ENCODE peak calls at places on chromosome 7, in six cellular contexts. One of them, this sample, is unnamed.

GRCh38 chr7:49396194-49396593 is 377.2 kb upstream of the VWC2 start:
- DNase-seq in endodermal cell: no peak
- DNase-seq in ovary: no peak
- DNase-seq in brain microvascular endothelial cell: no peak
- DNase-seq in colonic mucosa: no peak
- DNase-seq in uterus: no peak
- DNase-seq in this sample: no peak

GRCh38 chr7:127702938-127703337 is 50.9 kb downstream of the SND1 start:
- DNase-seq in endodermal cell: no peak
- DNase-seq in ovary: no peak
- DNase-seq in brain microvascular endothelial cell: no peak
- DNase-seq in colonic mucosa: no peak
- DNase-seq in uterus: no peak
- DNase-seq in this sample: no peak

GRCh38 chr7:32049599-32049998 is 20.6 kb downstream of the PDE1C start:
- DNase-seq in endodermal cell: no peak
- DNase-seq in ovary: no peak
- DNase-seq in brain microvascular endothelial cell: no peak
- DNase-seq in colonic mucosa: no peak
- DNase-seq in uterus: no peak
- DNase-seq in this sample: no peak

GRCh38 chr7:572013-572667 is 52.5 kb upstream of the PDGFA start:
- DNase-seq in endodermal cell: no peak
- DNase-seq in ovary: no peak
- DNase-seq in brain microvascular endothelial cell: no peak
- DNase-seq in colonic mucosa: no peak
- DNase-seq in uterus: no peak
- DNase-seq in this sample: no peak

GRCh38 chr7:130732980-130733865 is 784 bp downstream of the KLF14 start:
- DNase-seq in endodermal cell: peak; percentile 79
- DNase-seq in ovary: peak; percentile 45
- DNase-seq in brain microvascular endothelial cell: no peak
- DNase-seq in colonic mucosa: peak; percentile 43
- DNase-seq in uterus: peak; percentile 15
- DNase-seq in this sample: peak; percentile 36

GRCh38 chr7:24825931-24826661 is 68.8 kb upstream of the GSDME start:
- DNase-seq in endodermal cell: peak; percentile 61
- DNase-seq in ovary: no peak
- DNase-seq in brain microvascular endothelial cell: peak; percentile 50
- DNase-seq in colonic mucosa: peak; percentile 83
- DNase-seq in uterus: no peak
- DNase-seq in this sample: no peak

GRCh38 chr7:111392294-111392693 is 170.0 kb downstream of the IMMP2L start:
- DNase-seq in endodermal cell: no peak
- DNase-seq in ovary: no peak
- DNase-seq in brain microvascular endothelial cell: no peak
- DNase-seq in colonic mucosa: no peak
- DNase-seq in uterus: no peak
- DNase-seq in this sample: no peak

GRCh38 chr7:104906032-104906431 is 108.0 kb upstream of the KMT2E start:
- DNase-seq in endodermal cell: no peak
- DNase-seq in ovary: no peak
- DNase-seq in brain microvascular endothelial cell: no peak
- DNase-seq in colonic mucosa: no peak
- DNase-seq in uterus: no peak
- DNase-seq in this sample: no peak

GRCh38 chr7:30206466-30206865 is 71.7 kb downstream of the MTURN start:
- DNase-seq in endodermal cell: no peak
- DNase-seq in ovary: no peak
- DNase-seq in brain microvascular endothelial cell: peak; percentile 25
- DNase-seq in colonic mucosa: no peak
- DNase-seq in uterus: no peak
- DNase-seq in this sample: no peak

GRCh38 chr7:115300228-115300870 is 378.5 kb downstream of the MDFIC start:
- DNase-seq in endodermal cell: no peak
- DNase-seq in ovary: no peak
- DNase-seq in brain microvascular endothelial cell: peak; percentile 10
- DNase-seq in colonic mucosa: no peak
- DNase-seq in uterus: no peak
- DNase-seq in this sample: no peak

GRCh38 chr7:29194594-29195417 is at the start of gene CHN2:
- DNase-seq in endodermal cell: peak; percentile 88
- DNase-seq in ovary: peak; percentile 70
- DNase-seq in brain microvascular endothelial cell: peak; percentile 5
- DNase-seq in colonic mucosa: peak; percentile 76
- DNase-seq in uterus: peak; percentile 39
- DNase-seq in this sample: peak; percentile 67

GRCh38 chr7:102284891-102285540 is 1.7 kb upstream of the SH2B2 start:
- DNase-seq in endodermal cell: no peak
- DNase-seq in ovary: peak; percentile 58
- DNase-seq in brain microvascular endothelial cell: no peak
- DNase-seq in colonic mucosa: peak; percentile 53
- DNase-seq in uterus: peak; percentile 39
- DNase-seq in this sample: peak; percentile 94

GRCh38 chr7:102287082-102287464 is 405 bp downstream of the SH2B2 start:
- DNase-seq in endodermal cell: no peak
- DNase-seq in ovary: no peak
- DNase-seq in brain microvascular endothelial cell: no peak
- DNase-seq in colonic mucosa: no peak
- DNase-seq in uterus: no peak
- DNase-seq in this sample: no peak

GRCh38 chr7:102285541-102286236 is 979 bp upstream of the SH2B2 start:
- DNase-seq in endodermal cell: no peak
- DNase-seq in ovary: no peak
- DNase-seq in brain microvascular endothelial cell: no peak
- DNase-seq in colonic mucosa: no peak
- DNase-seq in uterus: peak; percentile 39
- DNase-seq in this sample: no peak

GRCh38 chr7:102287465-102288146 is 938 bp downstream of the SH2B2 start:
- DNase-seq in endodermal cell: peak; percentile 80
- DNase-seq in ovary: peak; percentile 69
- DNase-seq in brain microvascular endothelial cell: no peak
- DNase-seq in colonic mucosa: peak; percentile 52
- DNase-seq in uterus: peak; percentile 44
- DNase-seq in this sample: no peak

GRCh38 chr7:102286237-102287081 is at the start of gene SH2B2:
- DNase-seq in endodermal cell: peak; percentile 86
- DNase-seq in ovary: peak; percentile 87
- DNase-seq in brain microvascular endothelial cell: peak; percentile 27
- DNase-seq in colonic mucosa: peak; percentile 70
- DNase-seq in uterus: peak; percentile 86
- DNase-seq in this sample: peak; percentile 92
- TF ChIP-seq CTCF in endodermal cell: peak; percentile 11
- TF ChIP-seq CTCF in ovary: no peak
- TF ChIP-seq CTCF in brain microvascular endothelial cell: no peak
- TF ChIP-seq CTCF in colonic mucosa: no peak
- TF ChIP-seq CTCF in uterus: no peak
- TF ChIP-seq CTCF in this sample: no peak

DNA sequence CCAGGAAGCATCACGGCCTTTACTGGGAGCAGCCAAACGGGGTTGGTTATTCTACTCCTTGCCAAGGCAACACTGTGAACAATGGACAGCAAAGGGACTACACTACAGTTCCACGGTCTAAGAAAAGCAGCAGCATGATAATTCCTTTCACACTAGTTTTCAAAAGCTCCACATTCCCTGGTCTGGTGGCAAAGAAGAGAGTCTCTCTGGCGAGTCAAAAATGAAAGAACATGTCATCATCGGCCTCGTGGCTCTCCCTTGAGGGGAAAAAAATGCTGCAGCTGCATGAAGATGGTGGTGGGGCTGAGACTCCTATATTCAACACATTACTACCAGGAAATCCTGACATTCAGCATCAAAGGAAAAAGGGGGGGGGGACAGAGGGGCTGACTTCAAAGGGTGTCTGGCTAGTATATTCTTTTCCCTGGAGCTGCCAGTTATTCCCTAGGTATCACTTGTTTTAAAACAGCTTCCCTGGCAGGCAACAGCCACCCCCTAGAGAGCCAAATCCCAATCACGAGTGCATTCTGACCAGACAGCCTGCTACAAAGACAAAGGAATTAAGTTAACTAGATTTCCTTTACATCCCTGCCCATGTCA is 49.1 kb downstream of the SLC37A3 start:
- DNase-seq in endodermal cell: peak; percentile 64
- DNase-seq in ovary: no peak
- DNase-seq in brain microvascular endothelial cell: peak; percentile 12
- DNase-seq in colonic mucosa: no peak
- DNase-seq in uterus: no peak
- DNase-seq in this sample: no peak
- H3K36me3 ChIP-seq in endodermal cell: peaks cover 71% of the 10 kb centered on the region
- H3K36me3 ChIP-seq in ovary: no peaks in the 10 kb centered on the region
- H3K36me3 ChIP-seq in brain microvascular endothelial cell: peaks cover 54% of the 10 kb centered on the region
- H3K36me3 ChIP-seq in colonic mucosa: no peaks in the 10 kb centered on the region
- H3K36me3 ChIP-seq in uterus: no peaks in the 10 kb centered on the region
- H3K36me3 ChIP-seq in this sample: no peaks in the 10 kb centered on the region

GRCh38 chr7:137485818-137486217 is 142.3 kb upstream of the PTN start:
- DNase-seq in endodermal cell: no peak
- DNase-seq in ovary: no peak
- DNase-seq in brain microvascular endothelial cell: no peak
- DNase-seq in colonic mucosa: no peak
- DNase-seq in uterus: no peak
- DNase-seq in this sample: no peak

GRCh38 chr7:137489880-137490279 is 146.3 kb upstream of the PTN start:
- DNase-seq in endodermal cell: no peak
- DNase-seq in ovary: no peak
- DNase-seq in brain microvascular endothelial cell: no peak
- DNase-seq in colonic mucosa: no peak
- DNase-seq in uterus: no peak
- DNase-seq in this sample: no peak

GRCh38 chr7:137492889-137493288 is 149.4 kb upstream of the PTN start:
- DNase-seq in endodermal cell: no peak
- DNase-seq in ovary: no peak
- DNase-seq in brain microvascular endothelial cell: no peak
- DNase-seq in colonic mucosa: no peak
- DNase-seq in uterus: no peak
- DNase-seq in this sample: no peak

GRCh38 chr7:137484326-137484725 is 140.8 kb upstream of the PTN start:
- DNase-seq in endodermal cell: no peak
- DNase-seq in ovary: no peak
- DNase-seq in brain microvascular endothelial cell: no peak
- DNase-seq in colonic mucosa: no peak
- DNase-seq in uterus: no peak
- DNase-seq in this sample: no peak

GRCh38 chr7:137488038-137488437 is 144.5 kb upstream of the PTN start:
- DNase-seq in endodermal cell: no peak
- DNase-seq in ovary: no peak
- DNase-seq in brain microvascular endothelial cell: no peak
- DNase-seq in colonic mucosa: no peak
- DNase-seq in uterus: no peak
- DNase-seq in this sample: no peak
- TF ChIP-seq CTCF in endodermal cell: peak; percentile 58
- TF ChIP-seq CTCF in ovary: no peak
- TF ChIP-seq CTCF in brain microvascular endothelial cell: peak; percentile 34
- TF ChIP-seq CTCF in colonic mucosa: no peak
- TF ChIP-seq CTCF in uterus: no peak
- TF ChIP-seq CTCF in this sample: no peak

GRCh38 chr7:143005632-143006260 is 21.2 kb downstream of the OR9A2 start:
- DNase-seq in endodermal cell: no peak
- DNase-seq in ovary: no peak
- DNase-seq in brain microvascular endothelial cell: no peak
- DNase-seq in colonic mucosa: no peak
- DNase-seq in uterus: no peak
- DNase-seq in this sample: no peak
- H3K36me3 ChIP-seq in endodermal cell: no peaks in the 10 kb centered on the region
- H3K36me3 ChIP-seq in ovary: no peaks in the 10 kb centered on the region
- H3K36me3 ChIP-seq in brain microvascular endothelial cell: no peaks in the 10 kb centered on the region
- H3K36me3 ChIP-seq in colonic mucosa: no peaks in the 10 kb centered on the region
- H3K36me3 ChIP-seq in uterus: no peaks in the 10 kb centered on the region
- H3K36me3 ChIP-seq in this sample: no peaks in the 10 kb centered on the region

DNA sequence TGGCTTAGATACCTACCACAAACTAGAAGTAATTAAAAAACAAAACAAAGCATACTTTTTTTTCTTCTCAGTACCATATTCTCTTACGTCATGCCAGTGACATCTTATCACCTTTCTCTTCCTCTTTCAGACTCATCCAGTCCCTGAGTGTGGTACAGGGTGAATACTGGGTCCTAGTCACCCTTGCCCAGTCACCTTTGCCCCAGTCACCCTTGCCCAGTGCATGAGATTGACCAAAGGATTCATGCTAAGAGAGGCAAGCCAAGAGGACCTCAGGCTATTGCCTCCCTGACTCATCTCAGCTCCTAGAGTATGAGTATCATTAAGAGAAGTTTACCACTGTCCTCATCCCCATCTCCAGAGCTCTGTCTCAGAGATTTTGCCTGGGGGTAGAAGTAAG is 10.0 kb upstream of the TSPAN12 start:
- DNase-seq in endodermal cell: no peak
- DNase-seq in ovary: no peak
- DNase-seq in brain microvascular endothelial cell: no peak
- DNase-seq in colonic mucosa: no peak
- DNase-seq in uterus: no peak
- DNase-seq in this sample: no peak
- TF ChIP-seq CTCF in endodermal cell: no peak
- TF ChIP-seq CTCF in ovary: no peak
- TF ChIP-seq CTCF in brain microvascular endothelial cell: no peak
- TF ChIP-seq CTCF in colonic mucosa: no peak
- TF ChIP-seq CTCF in uterus: no peak
- TF ChIP-seq CTCF in this sample: no peak

DNA sequence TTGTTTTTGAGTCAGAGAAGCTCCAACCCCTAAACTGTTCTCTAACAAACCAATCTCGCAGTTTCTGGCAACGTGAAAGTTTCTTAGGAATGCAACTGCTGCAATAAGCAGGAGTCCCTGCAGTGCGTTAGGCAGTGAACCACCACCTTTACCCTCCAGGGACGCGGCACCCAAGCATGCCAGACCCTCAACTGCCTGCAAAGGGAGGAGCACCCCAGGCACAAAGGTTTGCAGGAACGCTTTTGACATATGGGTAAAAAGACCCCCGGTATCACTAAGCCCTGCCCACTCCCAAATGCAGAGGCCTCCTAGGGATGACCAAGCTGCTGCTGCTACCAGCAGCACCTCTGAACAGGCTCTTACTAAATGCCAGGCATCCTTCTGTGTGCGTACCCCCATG is 4.7 kb downstream of the TBRG4 start:
- DNase-seq in endodermal cell: peak; percentile 27
- DNase-seq in ovary: no peak
- DNase-seq in brain microvascular endothelial cell: no peak
- DNase-seq in colonic mucosa: no peak
- DNase-seq in uterus: no peak
- DNase-seq in this sample: no peak
- H3K36me3 ChIP-seq in endodermal cell: peaks cover 75% of the 10 kb centered on the region
- H3K36me3 ChIP-seq in ovary: no peaks in the 10 kb centered on the region
- H3K36me3 ChIP-seq in brain microvascular endothelial cell: peaks cover 71% of the 10 kb centered on the region
- H3K36me3 ChIP-seq in colonic mucosa: peaks cover 49% of the 10 kb centered on the region
- H3K36me3 ChIP-seq in uterus: no peaks in the 10 kb centered on the region
- H3K36me3 ChIP-seq in this sample: no peaks in the 10 kb centered on the region

DNA sequence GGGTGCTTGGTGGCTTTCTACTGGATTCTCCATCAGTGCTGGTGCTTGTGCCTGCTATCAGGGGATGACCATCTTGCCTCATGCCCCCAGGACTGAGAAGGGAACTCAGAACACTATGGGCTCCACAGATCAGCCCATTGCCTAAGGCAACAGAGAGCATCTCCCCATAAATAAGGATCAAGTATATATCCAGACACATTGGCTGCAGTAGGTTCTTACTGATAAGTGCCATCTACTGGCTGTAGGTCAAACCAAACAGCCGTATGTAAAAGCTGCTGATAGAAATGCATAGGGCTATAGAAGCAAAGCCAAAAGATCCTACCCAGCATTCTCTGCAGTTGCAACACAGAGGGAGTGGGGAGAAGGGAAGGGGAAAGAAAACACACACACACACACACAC is 153.7 kb downstream of the CDK14 start:
- DNase-seq in endodermal cell: no peak
- DNase-seq in ovary: no peak
- DNase-seq in brain microvascular endothelial cell: peak; percentile 34
- DNase-seq in colonic mucosa: no peak
- DNase-seq in uterus: no peak
- DNase-seq in this sample: no peak
- TF ChIP-seq CTCF in endodermal cell: peak; percentile 65
- TF ChIP-seq CTCF in ovary: no peak
- TF ChIP-seq CTCF in brain microvascular endothelial cell: peak; percentile 56
- TF ChIP-seq CTCF in colonic mucosa: no peak
- TF ChIP-seq CTCF in uterus: no peak
- TF ChIP-seq CTCF in this sample: no peak

GRCh38 chr7:77714195-77714594 is 17.9 kb downstream of the RSBN1L start:
- DNase-seq in endodermal cell: no peak
- DNase-seq in ovary: no peak
- DNase-seq in brain microvascular endothelial cell: no peak
- DNase-seq in colonic mucosa: no peak
- DNase-seq in uterus: no peak
- DNase-seq in this sample: no peak
- H3K36me3 ChIP-seq in endodermal cell: peaks cover 25% of the 10 kb centered on the region
- H3K36me3 ChIP-seq in ovary: no peaks in the 10 kb centered on the region
- H3K36me3 ChIP-seq in brain microvascular endothelial cell: no peaks in the 10 kb centered on the region
- H3K36me3 ChIP-seq in colonic mucosa: no peaks in the 10 kb centered on the region
- H3K36me3 ChIP-seq in uterus: no peaks in the 10 kb centered on the region
- H3K36me3 ChIP-seq in this sample: peaks cover 9% of the 10 kb centered on the region